ENCODE peak calls at places on chromosomes 4 and X, in five cellular contexts. R, P, Z, J and Y are unnamed samples.

GRCh38 chr4:158860856-158861255 is 92.0 kb downstream of the FNIP2 start:
- DNase-seq in R (no peak), P (no peak), Z (no peak), J (no peak), Y (no peak)

GRCh38 chrX:152428089-152428488 is 23.0 kb downstream of the GABRA3 start:
- DNase-seq in R (no peak), P (no peak), Z (no peak), J (no peak), Y (no peak)

GRCh38 chr4:6873792-6874461 is 35.7 kb upstream of the TBC1D14 start:
- DNase-seq in R (peak), P (peak), Z (peak), J (peak), Y (peak)

GRCh38 chrX:29687687-29688086 is 527.7 kb upstream of the MAGEB2 start:
- DNase-seq in R (no peak), P (no peak), Z (no peak), J (peak), Y (peak)

GRCh38 chr4:67765928-67766327 is 11.7 kb upstream of the GNRHR start:
- DNase-seq in R (no peak), P (no peak), Z (no peak), J (no peak), Y (no peak)

GRCh38 chr4:87500107-87500462 is 29.1 kb downstream of the SPARCL1 start:
- DNase-seq in R (no peak), P (no peak), Z (no peak), J (no peak), Y (no peak)

GRCh38 chr4:6188687-6189305 is 11.6 kb downstream of the JAKMIP1 start:
- DNase-seq in R (no peak), P (no peak), Z (no peak), J (peak), Y (no peak)

GRCh38 chr4:39446842-39447573 is 11.7 kb downstream of the RPL9 start:
- DNase-seq in R (no peak), P (no peak), Z (no peak), J (peak), Y (peak)

GRCh38 chrX:78329486-78329885 is 2.1 kb upstream of the CYSLTR1 start:
- DNase-seq in R (no peak), P (no peak), Z (no peak), J (no peak), Y (no peak)

GRCh38 chr4:55184600-55185523 is 59.5 kb upstream of the KDR start:
- DNase-seq in R (no peak), P (no peak), Z (peak), J (peak), Y (no peak)

GRCh38 chr4:7806080-7806630 is 133.5 kb downstream of the AFAP1 start:
- DNase-seq in R (no peak), P (peak), Z (no peak), J (peak), Y (peak)

GRCh38 chr4:152500798-152501434 is 35.0 kb downstream of the FBXW7 start:
- DNase-seq in R (peak), P (peak), Z (peak), J (peak), Y (peak)

GRCh38 chrX:129565046-129565649 is 25.1 kb downstream of the OCRL start:
- DNase-seq in R (no peak), P (no peak), Z (no peak), J (no peak), Y (no peak)

GRCh38 chr4:55348436-55348835 is 2.4 kb downstream of the SRD5A3 start:
- DNase-seq in R (no peak), P (no peak), Z (no peak), J (no peak), Y (peak)

GRCh38 chr4:10924274-10924673 is 239.7 kb upstream of the CLNK start:
- DNase-seq in R (no peak), P (no peak), Z (no peak), J (no peak), Y (no peak)

GRCh38 chr4:3816256-3816825 is 50.2 kb downstream of the ADRA2C start:
- DNase-seq in R (no peak), P (no peak), Z (no peak), J (no peak), Y (no peak)

GRCh38 chr4:98447648-98448047 is 186.5 kb downstream of the RAP1GDS1 start:
- DNase-seq in R (no peak), P (no peak), Z (no peak), J (no peak), Y (no peak)

GRCh38 chrX:56113785-56114436 is 118.2 kb upstream of the KLF8 start:
- DNase-seq in R (no peak), P (no peak), Z (no peak), J (no peak), Y (no peak)

GRCh38 chr4:99755223-99755944 is 61.2 kb upstream of the DAPP1 start:
- DNase-seq in R (no peak), P (no peak), Z (no peak), J (no peak), Y (no peak)

GRCh38 chrX:15751160-15751819 is 13.2 kb downstream of the CA5B start:
- DNase-seq in R (no peak), P (no peak), Z (no peak), J (no peak), Y (no peak)

GRCh38 chr4:94673961-94674360 is 83.8 kb upstream of the BMPR1B start:
- DNase-seq in R (no peak), P (no peak), Z (no peak), J (no peak), Y (no peak)

GRCh38 chr4:128573781-128574508 is 235.6 kb upstream of the JADE1 start:
- DNase-seq in R (no peak), P (no peak), Z (no peak), J (no peak), Y (peak)

GRCh38 chr4:133594246-133595207 is 445.4 kb downstream of the PCDH10 start:
- DNase-seq in R (no peak), P (no peak), Z (no peak), J (no peak), Y (no peak)

GRCh38 chr4:38683265-38683664 is 19.3 kb downstream of the KLF3 start:
- DNase-seq in R (no peak), P (no peak), Z (peak), J (no peak), Y (no peak)

GRCh38 chrX:119682019-119682989 is 10.7 kb downstream of the SEPTIN6 start:
- DNase-seq in R (no peak), P (no peak), Z (peak), J (no peak), Y (no peak)

GRCh38 chr4:26372525-26373172 is 51.8 kb downstream of the RBPJ start:
- DNase-seq in R (peak), P (no peak), Z (peak), J (no peak), Y (no peak)

GRCh38 chr4:10670346-10670745 is 14.2 kb downstream of the CLNK start:
- DNase-seq in R (no peak), P (no peak), Z (no peak), J (no peak), Y (no peak)

GRCh38 chr4:98283219-98284199 is 22.3 kb downstream of the RAP1GDS1 start:
- DNase-seq in R (no peak), P (no peak), Z (no peak), J (no peak), Y (no peak)

GRCh38 chrX:103002576-103002975 is 61.4 kb downstream of the BEX1 start:
- DNase-seq in R (no peak), P (no peak), Z (no peak), J (no peak), Y (no peak)

GRCh38 chr4:105637409-105638258 is 70.9 kb downstream of the INTS12 start:
- DNase-seq in R (peak), P (no peak), Z (peak), J (peak), Y (no peak)

GRCh38 chrX:40922307-40922706 is 162.9 kb upstream of the USP9X start:
- DNase-seq in R (no peak), P (no peak), Z (peak), J (no peak), Y (peak)

GRCh38 chr4:151407466-151408379 is 1.3 kb upstream of the FHIP1A start:
- DNase-seq in R (no peak), P (peak), Z (peak), J (peak), Y (peak)

GRCh38 chr4:165631208-165631894 is 241.7 kb upstream of the TLL1 start:
- DNase-seq in R (no peak), P (no peak), Z (no peak), J (no peak), Y (no peak)

GRCh38 chr4:80137631-80138030 is 59.7 kb upstream of the PRDM8 start:
- DNase-seq in R (no peak), P (no peak), Z (no peak), J (no peak), Y (no peak)

GRCh38 chrX:153592966-153593688 is 5.8 kb downstream of the CCNQ start:
- DNase-seq in R (no peak), P (no peak), Z (no peak), J (peak), Y (peak)

GRCh38 chr4:22532896-22533295 is 17.0 kb upstream of the ADGRA3 start:
- DNase-seq in R (no peak), P (no peak), Z (no peak), J (no peak), Y (no peak)